ENCODE peak calls at places on chromosomes 4 and X, in four cellular contexts. One of them, this sample, is unnamed.

GRCh38 chr4:42568610-42569207 is 88.2 kb downstream of the ATP8A1 start:
- DNase-seq in tibial nerve: peak; percentile 81
- DNase-seq in A549: peak; percentile 17
- DNase-seq in stomach: peak; percentile 69
- DNase-seq in this sample: peak; percentile 58

GRCh38 chrX:115233497-115234219 is at the start of gene LRCH2:
- DNase-seq in tibial nerve: peak; percentile 9
- DNase-seq in A549: no peak
- DNase-seq in stomach: no peak
- DNase-seq in this sample: peak; percentile 61

GRCh38 chr4:176840166-176840565 is 47.4 kb upstream of the VEGFC start:
- DNase-seq in tibial nerve: no peak
- DNase-seq in A549: no peak
- DNase-seq in stomach: no peak
- DNase-seq in this sample: no peak

GRCh38 chr4:20844311-20844710 is 144.1 kb downstream of the PACRGL start:
- DNase-seq in tibial nerve: no peak
- DNase-seq in A549: no peak
- DNase-seq in stomach: no peak
- DNase-seq in this sample: no peak

GRCh38 chrX:101416691-101417090 is 8.7 kb downstream of the HNRNPH2 start:
- DNase-seq in tibial nerve: no peak
- DNase-seq in A549: no peak
- DNase-seq in stomach: no peak
- DNase-seq in this sample: no peak

GRCh38 chr4:182975806-182976205 is 58.6 kb upstream of the DCTD start:
- DNase-seq in tibial nerve: no peak
- DNase-seq in A549: peak; percentile 30
- DNase-seq in stomach: no peak
- DNase-seq in this sample: no peak

GRCh38 chr4:84957509-84958420 is 8.7 kb downstream of the WDFY3 start:
- DNase-seq in tibial nerve: no peak
- DNase-seq in A549: no peak
- DNase-seq in stomach: no peak
- DNase-seq in this sample: no peak

GRCh38 chrX:981791-982626 is 230.4 kb downstream of the CRLF2 start:
- DNase-seq in tibial nerve: no peak
- DNase-seq in A549: no peak
- DNase-seq in stomach: no peak
- DNase-seq in this sample: no peak

GRCh38 chr4:3879681-3880594 is 113.8 kb downstream of the ADRA2C start:
- DNase-seq in tibial nerve: no peak
- DNase-seq in A549: no peak
- DNase-seq in stomach: peak; percentile 26
- DNase-seq in this sample: no peak
- TF ChIP-seq EP300 in tibial nerve: no peak
- TF ChIP-seq EP300 in A549: no peak
- TF ChIP-seq EP300 in stomach: no peak
- TF ChIP-seq EP300 in this sample: no peak

GRCh38 chrX:136711147-136711546 is 63.2 kb downstream of the CD40LG start:
- DNase-seq in tibial nerve: peak; percentile 35
- DNase-seq in A549: peak; percentile 9
- DNase-seq in stomach: peak; percentile 35
- DNase-seq in this sample: peak; percentile 29
- TF ChIP-seq CTCF in tibial nerve: peak; percentile 29
- TF ChIP-seq CTCF in A549: peak; percentile 51
- TF ChIP-seq CTCF in stomach: no peak
- TF ChIP-seq CTCF in this sample: no peak

DNA sequence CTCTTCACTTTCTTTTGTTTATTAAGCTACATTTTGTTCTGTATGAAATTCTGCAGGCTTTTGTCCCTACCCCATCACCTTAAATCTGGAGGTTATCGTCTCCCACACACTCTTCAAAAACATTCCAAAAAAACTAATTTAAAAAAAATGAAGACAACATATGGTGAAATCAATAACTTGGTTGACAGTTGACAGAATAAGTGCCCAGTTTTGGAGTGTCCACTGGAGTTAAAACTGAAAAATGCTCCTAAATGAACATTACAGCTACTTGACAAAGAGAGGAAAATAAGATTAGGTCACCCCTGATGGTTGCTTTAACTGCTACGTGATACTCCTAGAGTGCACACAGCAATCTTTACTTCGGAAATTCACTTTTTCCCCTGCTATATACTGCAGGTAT is 618 bp upstream of the ZNF827 start:
- DNase-seq in tibial nerve: no peak
- DNase-seq in A549: no peak
- DNase-seq in stomach: no peak
- DNase-seq in this sample: no peak
- H3K4me3 ChIP-seq in tibial nerve: peak overlapping the region; percentile 89
- H3K4me3 ChIP-seq in A549: peak overlapping the region; percentile 72
- H3K4me3 ChIP-seq in stomach: peak overlapping the region; percentile 90
- H3K4me3 ChIP-seq in this sample: peak overlapping the region; percentile 90

DNA sequence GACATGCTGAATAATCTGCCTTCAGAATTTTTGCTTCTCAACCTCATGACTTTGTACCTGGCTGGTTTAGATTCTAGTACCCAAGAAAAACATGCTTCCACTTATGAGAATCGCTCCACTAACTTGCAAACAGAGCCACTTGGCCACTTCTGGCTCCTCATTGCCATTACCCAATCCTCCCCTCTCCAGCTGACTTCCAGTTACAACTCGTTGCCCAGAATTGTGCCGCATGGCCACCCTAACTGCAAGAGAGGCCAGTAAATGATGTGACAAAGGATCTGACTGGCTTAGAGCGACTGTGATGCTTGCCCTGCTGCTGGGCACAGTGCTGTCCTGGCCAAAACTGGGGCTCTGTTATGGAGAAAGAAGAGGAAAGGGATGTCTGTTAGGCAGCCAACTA is 4.0 kb upstream of the DKC1 start:
- DNase-seq in tibial nerve: no peak
- DNase-seq in A549: no peak
- DNase-seq in stomach: no peak
- DNase-seq in this sample: no peak
- TF ChIP-seq EP300 in tibial nerve: no peak
- TF ChIP-seq EP300 in A549: no peak
- TF ChIP-seq EP300 in stomach: no peak
- TF ChIP-seq EP300 in this sample: no peak

DNA sequence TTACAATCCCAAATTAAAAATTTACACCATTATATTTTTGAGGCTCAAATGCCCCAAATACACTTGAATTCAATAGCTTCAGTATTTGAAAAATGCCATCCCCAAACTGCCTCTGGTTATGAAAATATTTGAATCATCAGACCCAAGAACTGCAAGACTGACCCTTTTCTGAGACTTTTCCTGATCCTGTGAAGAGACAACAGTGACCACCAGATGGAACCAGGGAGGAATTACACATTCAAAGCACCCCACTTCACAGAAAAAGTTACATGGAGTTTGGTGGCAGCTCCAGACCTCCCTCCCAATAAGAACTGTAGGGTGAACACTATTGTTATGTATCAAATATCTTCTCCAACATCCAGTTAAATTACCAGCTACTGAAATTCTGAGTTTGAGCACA is 44.0 kb upstream of the SCD5 start:
- DNase-seq in tibial nerve: no peak
- DNase-seq in A549: peak; percentile 6
- DNase-seq in stomach: no peak
- DNase-seq in this sample: no peak
- TF ChIP-seq CTCF in tibial nerve: peak; percentile 13
- TF ChIP-seq CTCF in A549: peak; percentile 10
- TF ChIP-seq CTCF in stomach: no peak
- TF ChIP-seq CTCF in this sample: no peak

DNA sequence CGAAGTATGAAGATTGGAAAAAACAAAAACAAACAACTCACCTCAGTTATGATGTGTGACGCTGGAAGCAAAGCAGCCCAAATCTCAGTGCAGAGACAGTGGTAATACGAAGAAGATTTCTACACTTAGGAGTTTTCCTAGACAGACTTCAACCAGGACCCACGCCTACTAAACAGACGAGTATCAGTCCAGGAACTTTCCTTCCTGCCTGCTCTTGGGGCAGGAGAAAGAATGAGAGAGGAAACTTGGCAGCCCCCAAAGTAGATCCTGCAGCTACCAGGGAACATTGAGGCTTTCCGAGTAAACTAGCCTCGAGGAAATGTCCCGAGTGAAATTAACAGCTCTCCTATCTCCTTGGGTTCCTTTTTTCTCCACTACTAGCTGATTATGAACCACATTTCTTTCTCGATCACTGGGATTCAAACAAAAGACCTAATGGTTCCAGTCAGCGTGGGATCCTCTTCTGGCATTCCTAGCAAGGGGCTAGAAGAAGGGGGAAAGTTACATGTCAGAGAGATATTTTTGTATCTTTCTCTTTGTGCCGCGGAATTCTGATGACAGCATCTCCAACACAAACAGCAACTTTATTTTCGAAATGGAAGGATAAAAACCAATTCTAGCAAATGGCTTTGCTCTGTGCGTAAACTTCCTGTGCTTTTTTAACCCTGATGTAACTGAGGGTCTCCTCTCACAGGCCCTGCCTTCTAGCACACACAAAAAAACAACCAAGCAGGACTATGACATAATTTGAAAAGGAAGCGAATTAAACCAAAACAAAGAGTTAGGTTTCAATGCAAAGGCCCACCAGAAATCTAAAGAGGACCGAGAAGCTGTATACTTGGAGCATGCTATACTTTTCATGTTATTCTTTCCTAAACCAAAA is 53.2 kb downstream of the PPM1K start:
- DNase-seq in tibial nerve: no peak
- DNase-seq in A549: no peak
- DNase-seq in stomach: no peak
- DNase-seq in this sample: peak; percentile 32
- H3K4me3 ChIP-seq in tibial nerve: peak overlapping the region; percentile 47
- H3K4me3 ChIP-seq in A549: no peak overlapping the region
- H3K4me3 ChIP-seq in stomach: peak overlapping the region; percentile 5
- H3K4me3 ChIP-seq in this sample: peak overlapping the region; percentile 41

GRCh38 chr4:82798168-82799005 is at the start of gene SCD5:
- DNase-seq in tibial nerve: peak; percentile 59
- DNase-seq in A549: peak; percentile 53
- DNase-seq in stomach: peak; percentile 66
- DNase-seq in this sample: peak; percentile 87
- TF ChIP-seq EP300 in tibial nerve: peak; percentile 51
- TF ChIP-seq EP300 in A549: no peak
- TF ChIP-seq EP300 in stomach: no peak
- TF ChIP-seq EP300 in this sample: no peak

GRCh38 chr4:157727163-157727562 is 445.7 kb downstream of the GASK1B start:
- DNase-seq in tibial nerve: no peak
- DNase-seq in A549: no peak
- DNase-seq in stomach: no peak
- DNase-seq in this sample: no peak
- TF ChIP-seq CTCF in tibial nerve: no peak
- TF ChIP-seq CTCF in A549: no peak
- TF ChIP-seq CTCF in stomach: no peak
- TF ChIP-seq CTCF in this sample: no peak

GRCh38 chr4:152094851-152095700 is 334.3 kb upstream of the GATB start:
- DNase-seq in tibial nerve: no peak
- DNase-seq in A549: no peak
- DNase-seq in stomach: no peak
- DNase-seq in this sample: no peak
- H3K4me3 ChIP-seq in tibial nerve: no peak overlapping the region
- H3K4me3 ChIP-seq in A549: no peak overlapping the region
- H3K4me3 ChIP-seq in stomach: no peak overlapping the region
- H3K4me3 ChIP-seq in this sample: no peak overlapping the region

This sample was measured in ovary.